ENCODE peak calls at places on chromosome 1, in nine cellular contexts. A is small intestine, P is SK-N-SH, T is pancreas, Q is hepatocyte, Z is lower lobe of right lung, R is cardiac muscle cell, E is upper lobe of right lung, J is A673. W is an unnamed sample.

GRCh38 chr1:64126581-64126980 is 76.8 kb upstream of the UBE2U start:
- DNase-seq in A (no peak), Z (no peak), J (no peak), P (no peak), R (no peak), T (no peak), Q (no peak), E (no peak), W (no peak)

GRCh38 chr1:167270230-167270817 is 49.6 kb downstream of the POU2F1 start:
- DNase-seq in R (no peak), P (no peak), Q (no peak), A (no peak), J (no peak), E (no peak), T (no peak), Z (no peak), W (no peak)

GRCh38 chr1:119047040-119047438 is 58.9 kb upstream of the TBX15 start:
- DNase-seq in E (no peak), P (no peak), J (no peak), Z (no peak), A (no peak), Q (no peak), T (no peak), R (no peak), W (peak; percentile 3)

GRCh38 chr1:96367791-96368190 is 353.8 kb upstream of the PTBP2 start:
- DNase-seq in Z (no peak), J (no peak), Q (no peak), R (no peak), E (no peak), A (no peak), P (no peak), T (no peak), W (no peak)

GRCh38 chr1:68770817-68771216 is 273.9 kb upstream of the DEPDC1 start:
- DNase-seq in J (no peak), A (no peak), P (no peak), E (no peak), R (no peak), Q (no peak), T (no peak), Z (no peak), W (no peak)

GRCh38 chr1:43427941-43428340 is 25.8 kb downstream of the HYI start:
- DNase-seq in A (no peak), R (no peak), Z (no peak), E (peak; percentile 48), Q (no peak), P (no peak), T (no peak), J (no peak), W (no peak)

GRCh38 chr1:211198111-211198510 is 61.1 kb upstream of the RCOR3 start:
- DNase-seq in T (no peak), P (no peak), A (no peak), J (no peak), Z (no peak), Q (peak; percentile 8), E (no peak), R (no peak), W (peak; percentile 83)

GRCh38 chr1:18580676-18581419 is 49.8 kb upstream of the PAX7 start:
- DNase-seq in P (no peak), A (no peak), Z (no peak), Q (no peak), E (no peak), T (no peak), R (no peak), J (no peak), W (no peak)

GRCh38 chr1:65068202-65069011 is 79.6 kb upstream of the AK4 start:
- DNase-seq in J (no peak), T (no peak), R (no peak), E (no peak), A (peak; percentile 55), P (peak; percentile 42), Q (peak; percentile 16), Z (no peak), W (no peak)

GRCh38 chr1:204340137-204340536 is 19.6 kb downstream of the PLEKHA6 start:
- DNase-seq in P (no peak), J (peak; percentile 62), A (no peak), Q (no peak), Z (no peak), E (no peak), R (no peak), T (no peak), W (no peak)

GRCh38 chr1:184507604-184508289 is 120.9 kb downstream of the C1orf21 start:
- DNase-seq in Q (no peak), R (peak; percentile 14), Z (no peak), J (no peak), E (no peak), T (no peak), P (no peak), A (peak; percentile 63), W (no peak)

GRCh38 chr1:81607886-81608285 is 192.8 kb upstream of the ADGRL2 start:
- DNase-seq in A (no peak), E (no peak), T (no peak), R (no peak), P (peak; percentile 4), J (no peak), Z (no peak), Q (no peak), W (no peak)

GRCh38 chr1:101314244-101314643 is 77.4 kb downstream of the S1PR1 start:
- DNase-seq in A (no peak), E (no peak), J (no peak), R (no peak), T (no peak), P (no peak), Q (peak; percentile 20), Z (no peak), W (peak; percentile 59)

GRCh38 chr1:25020851-25021585 is 90.9 kb upstream of the RUNX3 start:
- DNase-seq in A (no peak), T (no peak), P (no peak), J (no peak), Z (no peak), E (no peak), R (no peak), Q (no peak), W (no peak)

GRCh38 chr1:25018110-25018470 is 88.0 kb upstream of the RUNX3 start:
- DNase-seq in R (no peak), P (no peak), Q (no peak), T (no peak), E (no peak), Z (no peak), A (no peak), J (no peak), W (no peak)

GRCh38 chr1:25020173-25020840 is 90.2 kb upstream of the RUNX3 start:
- DNase-seq in E (no peak), A (no peak), P (no peak), Q (no peak), Z (no peak), T (no peak), R (no peak), J (no peak), W (no peak)

GRCh38 chr1:25018878-25019277 is 88.8 kb upstream of the RUNX3 start:
- DNase-seq in P (no peak), R (no peak), J (no peak), Q (no peak), E (no peak), T (no peak), Z (no peak), A (no peak), W (no peak)

GRCh38 chr1:25019351-25020172 is 89.5 kb upstream of the RUNX3 start:
- DNase-seq in R (no peak), T (no peak), E (no peak), A (no peak), Q (no peak), J (peak; percentile 34), Z (no peak), P (no peak), W (no peak)
- H3K4me1 ChIP-seq in R (peaks cover 12% of the 10 kb centered on the region), T (no peaks in the 10 kb centered on the region), E (peaks cover 20% of the 10 kb centered on the region), A (no peaks in the 10 kb centered on the region), Q (no peaks in the 10 kb centered on the region), J (peaks cover 28% of the 10 kb centered on the region), Z (peaks cover 23% of the 10 kb centered on the region), P (peaks cover 9% of the 10 kb centered on the region), W (peaks cover 7% of the 10 kb centered on the region)

GRCh38 chr1:206716519-206717236 is 32.0 kb downstream of the MAPKAPK2 start:
- DNase-seq in T (no peak), E (peak; percentile 4), Z (no peak), J (no peak), R (no peak), P (no peak), Q (no peak), A (no peak), W (no peak)
- H3K4me1 ChIP-seq in T (peaks cover 41% of the 10 kb centered on the region), E (peaks cover 51% of the 10 kb centered on the region), Z (peaks cover 68% of the 10 kb centered on the region), J (no peaks in the 10 kb centered on the region), R (peaks cover 54% of the 10 kb centered on the region), P (peaks cover 11% of the 10 kb centered on the region), Q (peaks cover 12% of the 10 kb centered on the region), A (peaks cover 19% of the 10 kb centered on the region), W (no peaks in the 10 kb centered on the region)

GRCh38 chr1:231159963-231160761 is 1.7 kb upstream of the TRIM67 start:
- DNase-seq in Q (no peak), E (no peak), P (no peak), Z (no peak), A (no peak), T (no peak), J (no peak), R (no peak), W (no peak)

GRCh38 chr1:231162970-231163830 is 1.3 kb downstream of the TRIM67 start:
- DNase-seq in E (no peak), J (no peak), Z (no peak), R (no peak), A (no peak), T (peak; percentile 72), P (peak; percentile 79), Q (no peak), W (no peak)

GRCh38 chr1:231160851-231161710 is 777 bp upstream of the TRIM67 start:
- DNase-seq in R (peak; percentile 14), P (peak; percentile 55), T (peak; percentile 57), J (no peak), Q (no peak), Z (no peak), A (no peak), E (no peak), W (no peak)

GRCh38 chr1:231162300-231162969 is 577 bp downstream of the TRIM67 start:
- DNase-seq in R (peak; percentile 77), Z (peak; percentile 55), J (no peak), A (peak; percentile 14), P (peak; percentile 78), T (peak; percentile 85), E (peak; percentile 72), Q (peak; percentile 74), W (no peak)

DNA sequence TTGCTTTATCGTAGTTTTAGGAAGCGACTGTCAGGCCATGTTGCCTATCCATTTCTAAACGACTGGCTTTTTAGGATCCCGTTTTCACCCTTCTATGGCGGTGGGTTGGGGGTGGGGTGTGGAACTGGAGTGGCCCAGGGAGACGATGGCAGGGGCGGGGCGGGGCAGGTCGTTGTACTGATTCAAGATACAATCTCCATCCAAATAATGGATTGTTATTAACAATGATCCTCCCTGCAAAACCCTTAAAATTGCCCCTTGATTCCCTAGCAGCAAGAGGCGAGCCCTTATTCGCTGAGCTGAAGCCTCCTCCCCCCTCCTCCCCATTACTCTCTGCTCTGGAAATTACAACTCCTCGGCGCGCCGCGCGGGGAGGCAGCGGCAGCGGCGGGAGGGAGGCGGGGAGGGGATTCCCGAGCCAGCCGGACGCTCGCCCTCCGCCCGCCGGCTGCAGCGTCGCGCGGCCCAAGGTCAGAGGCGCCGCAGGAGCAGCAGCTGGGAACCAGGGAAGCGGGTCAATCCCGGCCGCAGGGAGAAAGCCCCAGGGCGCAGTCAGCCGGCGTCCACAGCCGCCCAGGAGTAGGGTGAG is at the start of gene TRIM67:
- DNase-seq in T (no peak), R (peak; percentile 77), J (peak; percentile 15), P (peak; percentile 88), E (no peak), Z (no peak), Q (peak; percentile 60), A (no peak), W (no peak)
- H3K4me1 ChIP-seq in T (peaks cover 12% of the 10 kb centered on the region), R (no peaks in the 10 kb centered on the region), J (peaks cover 15% of the 10 kb centered on the region), P (peaks cover 15% of the 10 kb centered on the region), E (peaks cover 24% of the 10 kb centered on the region), Z (peaks cover 20% of the 10 kb centered on the region), Q (peaks cover 23% of the 10 kb centered on the region), A (no peaks in the 10 kb centered on the region), W (no peaks in the 10 kb centered on the region)

GRCh38 chr1:27569088-27569459 is 34.9 kb downstream of the AHDC1 start:
- DNase-seq in J (no peak), Z (no peak), T (no peak), P (no peak), R (no peak), E (no peak), A (peak; percentile 10), Q (no peak), W (peak; percentile 16)
- H3K4me1 ChIP-seq in J (peaks cover 43% of the 10 kb centered on the region), Z (peaks cover 97% of the 10 kb centered on the region), T (peaks cover 73% of the 10 kb centered on the region), P (peaks cover 77% of the 10 kb centered on the region), R (peaks cover 94% of the 10 kb centered on the region), E (peaks cover 85% of the 10 kb centered on the region), A (peaks cover 10% of the 10 kb centered on the region), Q (peaks cover 95% of the 10 kb centered on the region), W (peaks cover 14% of the 10 kb centered on the region)